ENCODE peak calls at places on chromosomes 6 and 20, in four cellular contexts. L, C, B and J are unnamed samples.

GRCh38 chr6:87714093-87714809 is 12.2 kb upstream of the AKIRIN2 start:
- DNase-seq in L (peak), C (no peak), B (peak), J (no peak)

GRCh38 chr6:168018664-168019063 is 21.2 kb downstream of the KIF25 start:
- DNase-seq in L (no peak), C (no peak), B (no peak), J (no peak)

GRCh38 chr20:982754-983153 is 19.4 kb downstream of the RSPO4 start:
- DNase-seq in L (no peak), C (no peak), B (no peak), J (no peak)

GRCh38 chr6:160042788-160043301 is 74.0 kb downstream of the IGF2R start:
- DNase-seq in L (no peak), C (no peak), B (no peak), J (no peak)

GRCh38 chr6:89984926-89985743 is 90.9 kb downstream of the GJA10 start:
- DNase-seq in L (no peak), C (peak), B (no peak), J (peak)

GRCh38 chr20:63787302-63787701 is 43.8 kb downstream of the ZBTB46 start:
- DNase-seq in L (no peak), C (peak), B (no peak), J (no peak)

GRCh38 chr6:156597130-156597529 is 180.0 kb upstream of the ARID1B start:
- DNase-seq in L (no peak), C (no peak), B (no peak), J (no peak)

GRCh38 chr6:53855940-53856339 is 61.1 kb downstream of the LRRC1 start:
- DNase-seq in L (no peak), C (no peak), B (no peak), J (no peak)

GRCh38 chr6:104788400-104788799 is 71.3 kb downstream of the HACE1 start:
- DNase-seq in L (no peak), C (no peak), B (no peak), J (no peak)

GRCh38 chr6:126385536-126385935 is 45.6 kb downstream of the CENPW start:
- DNase-seq in L (no peak), C (no peak), B (no peak), J (no peak)

GRCh38 chr6:49915035-49915434 is 48.7 kb upstream of the CRISP1 start:
- DNase-seq in L (no peak), C (no peak), B (no peak), J (no peak)